ENCODE peak calls at places on chromosomes 6 and 20, in six cellular contexts. P is mammary epithelial cell, D is uterus, F is lung, O is heart right ventricle, V is upper lobe of right lung. U is an unnamed sample. For H3K4me1, the result is how much of the 10 kb centered on the place peaks cover.

GRCh38 chr6:12010635-12011275 is 1.4 kb upstream of the HIVEP1 start:
- DNase-seq in P (no peak), D (peak), F (peak), O (peak), V (peak), U (peak)

GRCh38 chr20:1190847-1191246 is 6.1 kb upstream of the TMEM74B start:
- DNase-seq in P (no peak), D (no peak), F (no peak), O (no peak), V (no peak), U (no peak)

GRCh38 chr6:64497634-64498033 is 862.0 kb downstream of the PHF3 start:
- DNase-seq in P (no peak), D (no peak), F (no peak), O (no peak), V (no peak), U (no peak)

GRCh38 chr6:97460394-97460793 is 177.4 kb upstream of the MMS22L start:
- DNase-seq in P (no peak), D (no peak), F (no peak), O (no peak), V (no peak), U (no peak)

GRCh38 chr20:39264506-39265172 is 302.5 kb downstream of the DHX35 start:
- DNase-seq in P (peak), D (peak), F (peak), O (peak), V (no peak), U (peak)

GRCh38 chr20:1204547-1204946 is 1.3 kb downstream of the C20orf202 start:
- DNase-seq in P (no peak), D (no peak), F (no peak), O (peak), V (no peak), U (no peak)

GRCh38 chr6:31493875-31494694 is 3.9 kb upstream of the MICB start:
- DNase-seq in P (peak), D (peak), F (peak), O (peak), V (peak), U (peak)

GRCh38 chr20:29300579-29301551 is 1956.6 kb upstream of the DEFB115 start:
- DNase-seq in P (no peak), D (no peak), F (no peak), O (no peak), V (peak), U (no peak)

GRCh38 chr20:39676857-39677351 is 714.8 kb downstream of the DHX35 start:
- DNase-seq in P (peak), D (no peak), F (no peak), O (no peak), V (no peak), U (no peak)

GRCh38 chr6:107489636-107490567 is at the start of gene SOBP:
- DNase-seq in P (peak), D (peak), F (peak), O (peak), V (peak), U (peak)

GRCh38 chr6:99607416-99608036 is 893 bp downstream of the PRDM13 start:
- DNase-seq in P (no peak), D (no peak), F (no peak), O (no peak), V (no peak), U (no peak)

GRCh38 chr6:139485742-139486475 is 111.5 kb upstream of the CITED2 start:
- DNase-seq in P (no peak), D (no peak), F (no peak), O (no peak), V (no peak), U (no peak)

GRCh38 chr6:44456070-44456965 is 68.8 kb downstream of the CDC5L start:
- DNase-seq in P (peak), D (no peak), F (no peak), O (no peak), V (no peak), U (peak)

GRCh38 chr6:21836772-21837460 is 243.4 kb downstream of the SOX4 start:
- DNase-seq in P (no peak), D (no peak), F (no peak), O (no peak), V (no peak), U (no peak)

GRCh38 chr6:16276991-16277981 is 38.9 kb downstream of the GMPR start:
- DNase-seq in P (peak), D (peak), F (peak), O (peak), V (peak), U (peak)

GRCh38 chr6:82766476-82766875 is 299.2 kb downstream of the UBE3D start:
- DNase-seq in P (peak), D (no peak), F (no peak), O (no peak), V (no peak), U (no peak)

GRCh38 chr6:170448317-170448716 is 104.8 kb downstream of the PSMB1 start:
- DNase-seq in P (no peak), D (no peak), F (no peak), O (no peak), V (peak), U (no peak)

GRCh38 chr20:35732644-35732982 is 9.4 kb downstream of the RBM39 start:
- DNase-seq in P (no peak), D (no peak), F (no peak), O (no peak), V (no peak), U (no peak)

GRCh38 chr6:75065524-75065923 is 140.3 kb downstream of the COL12A1 start:
- DNase-seq in P (no peak), D (no peak), F (no peak), O (peak), V (no peak), U (no peak)

GRCh38 chr6:113182370-113183141 is 674.6 kb upstream of the MARCKS start:
- DNase-seq in P (peak), D (no peak), F (no peak), O (no peak), V (no peak), U (peak)

GRCh38 chr6:149711711-149712110 is 6.2 kb downstream of the LATS1 start:
- DNase-seq in P (no peak), D (no peak), F (no peak), O (no peak), V (no peak), U (no peak)

GRCh38 chr6:157867981-157868380 is 44.9 kb downstream of the SNX9 start:
- DNase-seq in P (no peak), D (no peak), F (no peak), O (no peak), V (no peak), U (no peak)

GRCh38 chr6:16278048-16278724 is 39.8 kb downstream of the GMPR start:
- DNase-seq in P (peak), D (no peak), F (no peak), O (no peak), V (no peak), U (peak)

GRCh38 chr6:163834226-163834970 is 419.9 kb downstream of the QKI start:
- DNase-seq in P (no peak), D (no peak), F (no peak), O (no peak), V (no peak), U (no peak)

GRCh38 chr6:157260735-157261134 is 62.6 kb downstream of the TMEM242 start:
- DNase-seq in P (peak), D (no peak), F (no peak), O (no peak), V (no peak), U (no peak)

GRCh38 chr6:71524201-71524600 is 235.6 kb downstream of the OGFRL1 start:
- DNase-seq in P (no peak), D (no peak), F (no peak), O (no peak), V (no peak), U (peak)

GRCh38 chr6:6699741-6700367 is 111.3 kb downstream of the LY86 start:
- DNase-seq in P (peak), D (peak), F (peak), O (peak), V (no peak), U (peak)

GRCh38 chr6:112990971-112991370 is 643.8 kb downstream of the RFPL4B start:
- DNase-seq in P (no peak), D (no peak), F (no peak), O (no peak), V (no peak), U (no peak)

GRCh38 chr6:166614171-166614583 is 12.9 kb downstream of the RPS6KA2 start:
- DNase-seq in P (no peak), D (no peak), F (no peak), O (no peak), V (no peak), U (no peak)

GRCh38 chr20:15937179-15937578 is 636.1 kb downstream of the KIF16B start:
- DNase-seq in P (no peak), D (no peak), F (no peak), O (no peak), V (no peak), U (no peak)

GRCh38 chr6:151004415-151005024 is 139.0 kb downstream of the MTHFD1L start:
- DNase-seq in P (peak), D (peak), F (no peak), O (peak), V (no peak), U (no peak)

GRCh38 chr6:106563614-106564013 is 65.7 kb downstream of the RTN4IP1 start:
- DNase-seq in P (no peak), D (no peak), F (no peak), O (peak), V (no peak), U (no peak)

GRCh38 chr20:53387983-53388675 is 205.5 kb downstream of the ZNF217 start:
- DNase-seq in P (no peak), D (no peak), F (no peak), O (no peak), V (no peak), U (no peak)

GRCh38 chr6:15713325-15713724 is 50.5 kb upstream of the DTNBP1 start:
- DNase-seq in P (no peak), D (no peak), F (no peak), O (no peak), V (no peak), U (no peak)

GRCh38 chr6:39791850-39792500 is at the start of gene DAAM2:
- DNase-seq in P (no peak), D (peak), F (peak), O (peak), V (peak), U (peak)

GRCh38 chr20:45685896-45686295 is 15.9 kb upstream of the WFDC11 start:
- DNase-seq in P (peak), D (no peak), F (no peak), O (no peak), V (no peak), U (peak)

GRCh38 chr6:130159876-130160415 is 62.8 kb downstream of the SAMD3 start:
- DNase-seq in P (no peak), D (no peak), F (no peak), O (no peak), V (no peak), U (no peak)

GRCh38 chr20:21705466-21706344 is at the start of gene PAX1:
- DNase-seq in P (no peak), D (no peak), F (no peak), O (no peak), V (no peak), U (no peak)

GRCh38 chr20:58649288-58650180 is 1.5 kb upstream of the STX16 start:
- DNase-seq in P (no peak), D (no peak), F (no peak), O (peak), V (peak), U (no peak)
- H3K4me1 ChIP-seq in P (under half), D (under half), F (under half), O (under half), V (under half), U (under half)

DNA sequence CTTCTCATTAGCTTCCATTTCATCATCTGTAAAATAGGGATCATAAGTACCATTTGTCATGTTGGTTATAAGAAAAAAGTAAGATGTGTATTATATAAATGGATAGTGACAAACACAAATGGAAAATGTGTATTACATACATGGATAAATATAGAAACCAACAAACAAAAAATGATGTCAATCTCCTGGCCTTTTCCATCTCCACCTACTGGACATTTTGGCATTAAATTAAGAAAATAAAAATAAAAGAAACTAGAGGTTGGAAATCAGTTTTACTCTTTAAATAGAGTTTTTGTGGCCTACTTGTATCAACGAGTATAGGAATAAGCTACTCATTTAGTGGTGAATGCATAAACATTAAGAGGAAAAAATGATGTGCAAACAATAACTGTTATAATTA is 67.5 kb upstream of the THEMIS start:
- DNase-seq in P (no peak), D (no peak), F (no peak), O (no peak), V (no peak), U (no peak)
- H3K27ac ChIP-seq in P (no peak), D (no peak), F (no peak), O (no peak), V (no peak), U (no peak)

GRCh38 chr20:19969106-19969505 is 48.1 kb upstream of the NAA20 start:
- DNase-seq in P (no peak), D (no peak), F (no peak), O (no peak), V (no peak), U (no peak)
- H3K4me1 ChIP-seq in P (under half), D (under half), F (under half), O (under half), V (under half), U (under half)

GRCh38 chr20:23656372-23656771 is 18.6 kb upstream of the CST3 start:
- DNase-seq in P (no peak), D (no peak), F (no peak), O (no peak), V (no peak), U (no peak)
- H3K27ac ChIP-seq in P (no peak), D (peak), F (peak), O (peak), V (peak), U (no peak)

GRCh38 chr6:134529921-134530320 is 212.0 kb upstream of the SGK1 start:
- DNase-seq in P (peak), D (no peak), F (no peak), O (no peak), V (no peak), U (no peak)
- H3K4me1 ChIP-seq in P (under half), D (under half), F (under half), O (under half), V (under half), U (under half)

DNA sequence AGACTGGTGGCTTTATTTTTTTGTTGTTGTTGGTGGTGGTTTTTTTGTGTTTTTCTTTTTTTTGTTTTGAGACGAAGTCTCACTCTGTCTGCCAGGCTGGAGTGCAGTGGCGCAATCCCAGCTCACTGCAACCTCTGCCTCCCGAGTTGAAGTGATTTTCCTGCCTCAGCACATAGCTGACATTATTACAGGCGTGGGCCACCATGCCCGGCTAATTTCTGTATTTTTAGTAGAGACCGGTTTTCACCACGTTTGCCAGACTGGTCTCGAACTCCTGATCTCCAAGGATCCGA is 693 bp downstream of the SERPINB9 start:
- DNase-seq in P (no peak), D (peak), F (peak), O (no peak), V (peak), U (no peak)
- H3K27ac ChIP-seq in P (no peak), D (peak), F (peak), O (peak), V (peak), U (no peak)

GRCh38 chr6:118174071-118174470 is 267.0 kb downstream of the SLC35F1 start:
- DNase-seq in P (no peak), D (no peak), F (no peak), O (no peak), V (no peak), U (no peak)
- H3K4me1 ChIP-seq in P (under half), D (under half), F (under half), O (under half), V (under half), U (under half)

DNA sequence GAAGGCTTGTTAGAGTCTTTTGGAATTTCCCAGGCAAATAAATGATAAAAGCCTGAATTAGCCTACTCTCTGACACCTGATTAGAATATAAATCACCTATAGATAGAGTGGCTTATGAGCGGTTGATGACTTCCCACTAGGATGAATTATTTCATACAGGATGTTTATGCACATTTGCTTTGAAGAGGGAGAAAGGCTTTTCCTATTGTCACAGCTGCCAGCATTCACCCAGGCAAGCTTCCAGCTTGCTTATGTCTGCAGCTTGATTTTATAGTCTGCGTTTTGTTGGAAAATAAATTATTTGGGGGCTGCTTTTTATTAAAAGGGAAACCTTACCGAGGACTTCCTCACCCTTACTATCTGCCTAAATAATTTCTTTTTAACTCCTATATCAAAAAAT is 51.3 kb upstream of the EIF2S2 start:
- DNase-seq in P (no peak), D (no peak), F (no peak), O (no peak), V (no peak), U (no peak)
- H3K27ac ChIP-seq in P (no peak), D (no peak), F (no peak), O (no peak), V (no peak), U (no peak)

DNA sequence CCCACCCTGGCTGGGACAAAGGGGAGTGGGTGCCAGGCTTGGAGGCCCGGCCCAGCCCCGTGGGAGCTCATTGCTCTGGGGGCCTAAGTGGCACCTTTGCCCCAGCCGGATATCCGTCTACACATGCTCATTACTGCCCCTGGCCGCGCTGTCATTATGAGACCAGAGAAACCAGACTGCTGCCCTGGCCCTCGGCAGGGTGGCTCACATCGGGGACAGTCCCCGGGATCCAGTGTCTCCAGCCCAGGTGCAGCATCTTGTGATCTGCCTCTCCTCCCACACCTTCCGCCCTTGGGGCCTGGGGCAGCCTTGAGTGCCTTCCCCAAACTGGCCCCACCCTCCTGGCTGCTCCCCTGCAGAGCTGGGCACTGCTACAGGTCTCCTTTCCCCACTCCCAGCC is 4.9 kb downstream of the SRMS start:
- DNase-seq in P (no peak), D (no peak), F (no peak), O (no peak), V (no peak), U (no peak)
- H3K4me1 ChIP-seq in P (under half), D (under half), F (under half), O (under half), V (under half), U (under half)

DNA sequence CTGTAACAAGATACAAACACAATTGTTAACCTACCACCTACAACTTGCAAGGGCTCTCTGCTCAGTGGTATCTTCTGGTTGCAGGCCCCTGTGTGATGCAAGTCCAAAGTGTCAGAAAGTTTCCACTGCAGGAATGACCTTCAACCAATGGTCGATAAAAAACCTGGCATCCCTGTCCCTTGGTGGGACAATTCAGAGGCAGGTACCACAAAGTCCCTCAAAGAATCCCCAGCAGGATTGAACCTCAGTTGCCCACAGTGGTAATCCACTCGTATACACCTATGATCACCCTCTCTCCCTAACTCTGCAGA is 15.9 kb downstream of the GLO1 start:
- DNase-seq in P (no peak), D (no peak), F (no peak), O (no peak), V (no peak), U (no peak)
- H3K27ac ChIP-seq in P (no peak), D (no peak), F (no peak), O (no peak), V (no peak), U (no peak)

U was measured in SJCRH30.